ENCODE peak calls at places on chromosomes 6 and 20, in six cellular contexts. R, H, P, K, F and T are unnamed samples.

GRCh38 chr20:1166963-1167720 is 17.6 kb downstream of the TMEM74B start:
- DNase-seq in F (no peak), R (no peak), K (no peak), P (no peak), H (no peak), T (no peak)

GRCh38 chr20:62239278-62239879 is 1.1 kb downstream of the OSBPL2 start:
- DNase-seq in R (no peak), F (no peak), P (no peak), K (no peak), H (no peak), T (no peak)

GRCh38 chr6:74356385-74356784 is 660.4 kb downstream of the CD109 start:
- DNase-seq in F (no peak), K (no peak), R (no peak), P (no peak), H (no peak), T (peak)

GRCh38 chr6:45607818-45608217 is 230.1 kb upstream of the SUPT3H start:
- DNase-seq in P (no peak), R (no peak), K (no peak), F (no peak), H (no peak), T (peak)

GRCh38 chr20:53582574-53583351 is 10.9 kb downstream of the ZNF217 start:
- DNase-seq in K (no peak), R (peak), H (peak), F (no peak), P (no peak), T (no peak)

GRCh38 chr6:152496731-152497130 is 140.4 kb downstream of the SYNE1 start:
- DNase-seq in F (no peak), K (no peak), P (no peak), R (no peak), H (no peak), T (no peak)

GRCh38 chr6:13762648-13763441 is 51.2 kb upstream of the RANBP9 start:
- DNase-seq in H (no peak), F (peak), P (no peak), R (no peak), K (no peak), T (no peak)

GRCh38 chr6:153424719-153425400 is 293.8 kb upstream of the RGS17 start:
- DNase-seq in H (no peak), R (no peak), K (no peak), P (no peak), F (no peak), T (no peak)

GRCh38 chr6:134630468-134631180 is 312.7 kb upstream of the SGK1 start:
- DNase-seq in P (no peak), K (no peak), H (peak), R (no peak), F (no peak), T (no peak)

GRCh38 chr6:144434308-144434990 is 149.3 kb downstream of the UTRN start:
- DNase-seq in F (no peak), R (no peak), P (peak), H (no peak), K (no peak), T (no peak)

GRCh38 chr6:106094964-106095335 is 8.8 kb downstream of the PRDM1 start:
- DNase-seq in K (no peak), P (no peak), R (no peak), F (no peak), H (no peak), T (no peak)

GRCh38 chr6:129521946-129522345 is 188.0 kb downstream of the ARHGAP18 start:
- DNase-seq in P (no peak), F (no peak), R (no peak), H (no peak), K (no peak), T (no peak)

GRCh38 chr6:62891065-62891647 is 320.1 kb upstream of the FKBP1C start:
- DNase-seq in F (no peak), K (no peak), P (peak), H (peak), R (peak), T (no peak)

GRCh38 chr6:98382246-98382645 is 452.1 kb upstream of the POU3F2 start:
- DNase-seq in F (no peak), R (no peak), H (no peak), P (no peak), K (no peak), T (no peak)

GRCh38 chr6:118528129-118528528 is 20.0 kb upstream of the PLN start:
- DNase-seq in H (no peak), P (no peak), F (no peak), R (no peak), K (no peak), T (no peak)

GRCh38 chr6:118523216-118523615 is 24.9 kb upstream of the PLN start:
- DNase-seq in R (no peak), H (no peak), F (no peak), P (no peak), K (no peak), T (no peak)

GRCh38 chr6:118524686-118525085 is 23.4 kb upstream of the PLN start:
- DNase-seq in R (no peak), F (no peak), P (no peak), H (no peak), K (no peak), T (no peak)

GRCh38 chr6:118522422-118522821 is 25.7 kb upstream of the PLN start:
- DNase-seq in F (no peak), H (no peak), K (no peak), P (no peak), R (no peak), T (no peak)

GRCh38 chr6:118525913-118526490 is 22.1 kb upstream of the PLN start:
- DNase-seq in R (no peak), P (no peak), F (no peak), H (no peak), K (no peak), T (no peak)
- TF ChIP-seq YY1 in R (no peak), P (no peak), F (no peak), H (no peak), K (no peak), T (no peak)

GRCh38 chr20:24768977-24769675 is 179.9 kb upstream of the CST7 start:
- DNase-seq in H (peak), R (no peak), K (no peak), P (no peak), F (no peak), T (no peak)

GRCh38 chr20:24767623-24768100 is 181.4 kb upstream of the CST7 start:
- DNase-seq in K (no peak), R (no peak), F (no peak), P (no peak), H (no peak), T (no peak)

GRCh38 chr20:24766826-24767622 is 182.0 kb upstream of the CST7 start:
- DNase-seq in H (no peak), R (no peak), F (no peak), K (no peak), P (no peak), T (no peak)

GRCh38 chr20:24769878-24770627 is 179.0 kb upstream of the CST7 start:
- DNase-seq in K (no peak), P (no peak), F (no peak), R (no peak), H (no peak), T (no peak)

DNA sequence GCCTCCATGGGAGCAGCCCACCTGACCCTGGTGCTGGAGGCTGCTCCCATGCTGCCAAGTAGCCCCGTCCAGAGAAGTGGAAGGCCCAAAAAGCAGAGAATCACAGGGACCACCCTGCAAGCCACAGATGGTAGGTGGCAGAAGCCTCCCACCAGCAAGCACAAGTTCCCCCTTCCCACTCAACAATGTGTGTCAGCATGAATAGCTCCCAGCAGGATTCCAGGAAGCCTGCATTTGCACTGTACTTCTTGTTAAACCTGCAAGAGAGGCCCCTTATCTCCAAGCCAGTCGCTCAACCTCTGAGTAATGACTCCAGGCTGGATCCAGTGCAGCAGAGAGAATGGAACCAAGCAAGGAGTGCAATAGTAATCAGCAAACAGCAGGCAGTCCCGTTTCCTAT is 180.8 kb upstream of the CST7 start:
- DNase-seq in R (no peak), P (peak), F (no peak), K (no peak), H (no peak), T (no peak)
- TF ChIP-seq RAD21 in R (no peak), P (no peak), F (no peak), K (no peak), H (no peak), T (no peak)

GRCh38 chr20:46157625-46158024 is 39.5 kb downstream of the CD40 start:
- DNase-seq in P (no peak), R (no peak), H (peak), K (no peak), F (no peak), T (no peak)
- TF ChIP-seq YY1 in P (no peak), R (no peak), H (no peak), K (no peak), F (no peak), T (no peak)

GRCh38 chr6:163776549-163777378 is 362.2 kb downstream of the QKI start:
- DNase-seq in P (no peak), F (no peak), R (no peak), K (no peak), H (no peak), T (no peak)
- TF ChIP-seq RAD21 in P (no peak), F (no peak), R (no peak), K (no peak), H (no peak), T (no peak)

DNA sequence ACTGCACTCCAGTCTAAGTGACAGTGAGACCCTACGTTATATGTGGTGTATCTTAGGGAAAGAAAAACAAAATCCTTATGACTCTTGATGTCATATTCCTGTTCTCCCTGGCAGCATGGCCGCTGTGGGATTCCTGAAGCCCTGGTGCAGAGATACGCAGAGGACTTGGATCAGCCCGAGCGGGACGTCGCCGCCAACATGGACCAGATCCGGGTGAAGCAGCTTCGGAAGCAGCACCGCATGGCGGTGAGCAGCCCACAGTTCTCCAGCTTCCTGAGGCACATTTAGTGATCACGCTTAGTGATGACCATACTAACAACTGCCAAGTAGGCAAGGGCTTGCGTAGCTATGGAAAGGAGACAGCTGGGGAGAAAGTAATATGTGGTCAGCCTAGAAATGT is 200.9 kb upstream of the UST start:
- DNase-seq in F (no peak), R (no peak), P (no peak), K (no peak), H (no peak), T (no peak)
- TF ChIP-seq YY1 in F (no peak), R (no peak), P (no peak), K (no peak), H (no peak), T (no peak)

GRCh38 chr20:45828589-45828988 is 1.5 kb upstream of the TNNC2 start:
- DNase-seq in H (no peak), F (no peak), R (no peak), P (no peak), K (no peak), T (no peak)
- TF ChIP-seq RAD21 in H (no peak), F (no peak), R (no peak), P (no peak), K (no peak), T (no peak)

GRCh38 chr20:45631184-45631583 is at the start of gene WFDC9:
- DNase-seq in R (no peak), H (no peak), K (no peak), P (no peak), F (no peak), T (no peak)
- TF ChIP-seq YY1 in R (no peak), H (no peak), K (no peak), P (no peak), F (no peak), T (no peak)

DNA sequence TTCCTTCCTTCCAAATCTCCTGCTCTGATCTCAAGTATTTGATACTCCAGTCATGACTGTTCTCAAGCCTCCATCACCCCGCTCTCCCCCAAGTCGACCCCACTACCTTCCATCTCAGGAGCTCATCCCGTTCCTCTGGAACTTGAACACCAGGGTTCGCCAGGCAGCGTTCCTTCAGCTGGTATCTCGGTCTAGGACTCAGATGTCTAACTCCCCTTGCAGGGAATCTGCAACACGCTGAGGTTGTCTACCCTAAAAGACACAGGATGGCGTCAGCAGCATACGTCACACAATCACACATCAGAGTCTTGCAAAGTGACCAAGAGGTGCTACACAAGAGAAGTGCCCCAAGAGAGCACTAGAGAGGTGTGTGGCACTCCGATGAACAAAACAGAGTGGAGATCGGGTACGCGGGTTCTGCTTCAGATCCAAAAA is 706 bp downstream of the ZNF184 start:
- DNase-seq in F (peak), P (peak), R (peak), H (peak), K (no peak), T (peak)
- TF ChIP-seq RAD21 in F (no peak), P (no peak), R (no peak), H (no peak), K (no peak), T (peak)

DNA sequence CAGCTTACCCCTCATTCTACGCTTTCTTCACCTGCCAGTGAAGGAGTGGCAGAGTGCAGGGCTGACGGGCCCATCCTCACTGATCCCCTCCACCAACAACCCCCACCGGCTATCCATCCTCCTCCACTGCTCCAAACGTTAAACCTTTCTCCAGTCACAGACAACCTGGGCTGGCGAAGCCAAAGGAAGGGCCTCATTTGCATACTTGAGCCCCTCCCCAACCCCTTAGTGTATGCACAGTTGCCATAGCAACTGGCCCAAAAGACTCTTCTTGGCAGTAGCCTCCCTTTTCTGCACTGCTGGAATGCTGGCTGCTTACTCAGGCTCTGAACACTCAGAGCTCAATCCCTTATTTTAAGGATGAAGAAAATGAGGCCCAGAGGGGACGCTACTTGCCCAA is 130.3 kb downstream of the GRM4 start:
- DNase-seq in P (no peak), K (no peak), H (no peak), R (no peak), F (no peak), T (no peak)
- TF ChIP-seq YY1 in P (no peak), K (no peak), H (no peak), R (no peak), F (no peak), T (no peak)